ENCODE peak calls at places on chromosomes 16 and 17, in six cellular contexts. Q is CD8-positive, alpha-beta T cell; O is kidney epithelial cell; M is neural crest cell; X is NCI-H1092 treated with DMSO at 0.1 percent for 48 hours; V is amniotic stem cell. W is an unnamed sample.

GRCh38 chr16:51121009-51121347 is 30.1 kb downstream of the SALL1 start:
- DNase-seq in Q (no peak), O (no peak), M (no peak), X (no peak), V (no peak), W (no peak)

GRCh38 chr17:51857052-51857593 is 301.4 kb downstream of the CA10 start:
- DNase-seq in Q (no peak), O (no peak), M (no peak), X (peak), V (no peak), W (no peak)

GRCh38 chr16:31421587-31421986 is 6.6 kb downstream of the COX6A2 start:
- DNase-seq in Q (peak), O (no peak), M (no peak), X (no peak), V (no peak), W (no peak)

GRCh38 chr17:40099627-40100418 is 566 bp downstream of the NR1D1 start:
- DNase-seq in Q (no peak), O (no peak), M (no peak), X (no peak), V (no peak), W (no peak)

GRCh38 chr16:22326369-22326652 is 29.1 kb downstream of the POLR3E start:
- DNase-seq in Q (no peak), O (no peak), M (no peak), X (no peak), V (no peak), W (no peak)

GRCh38 chr17:64741038-64741641 is 79.0 kb upstream of the SMURF2 start:
- DNase-seq in Q (no peak), O (no peak), M (no peak), X (no peak), V (no peak), W (no peak)

GRCh38 chr17:40755231-40755630 is at the start of gene KRT25:
- DNase-seq in Q (no peak), O (no peak), M (no peak), X (no peak), V (no peak), W (no peak)

GRCh38 chr16:77912617-77913016 is 109.7 kb upstream of the CLEC3A start:
- DNase-seq in Q (no peak), O (no peak), M (no peak), X (no peak), V (no peak), W (no peak)

GRCh38 chr17:79988163-79988971 is 47.3 kb downstream of the TBC1D16 start:
- DNase-seq in Q (no peak), O (peak), M (no peak), X (peak), V (peak), W (peak)

GRCh38 chr16:87582221-87582965 is 19.9 kb upstream of the JPH3 start:
- DNase-seq in Q (no peak), O (no peak), M (no peak), X (no peak), V (no peak), W (peak)

GRCh38 chr17:83064732-83065659 is 14.4 kb upstream of the METRNL start:
- DNase-seq in Q (no peak), O (no peak), M (no peak), X (no peak), V (no peak), W (no peak)

GRCh38 chr16:918068-918467 is 52.7 kb downstream of the LMF1 start:
- DNase-seq in Q (no peak), O (no peak), M (no peak), X (no peak), V (no peak), W (no peak)

GRCh38 chr17:74153821-74154430 is 49.6 kb upstream of the RPL38 start:
- DNase-seq in Q (no peak), O (no peak), M (no peak), X (no peak), V (no peak), W (no peak)

GRCh38 chr16:25841776-25842175 is 150.0 kb downstream of the HS3ST4 start:
- DNase-seq in Q (no peak), O (no peak), M (no peak), X (peak), V (no peak), W (no peak)

GRCh38 chr17:80264048-80264792 is 3.6 kb downstream of the RNF213 start:
- DNase-seq in Q (peak), O (no peak), M (no peak), X (no peak), V (no peak), W (no peak)

GRCh38 chr17:77458202-77459017 is 317.6 kb downstream of the SEC14L1 start:
- DNase-seq in Q (no peak), O (no peak), M (no peak), X (no peak), V (no peak), W (no peak)

GRCh38 chr16:85902366-85903155 is 3.6 kb downstream of the IRF8 start:
- DNase-seq in Q (peak), O (no peak), M (no peak), X (no peak), V (no peak), W (no peak)

W was measured in fibroblast of the conjunctiva.